ENCODE peak calls at places on chromosome 5, in ten cellular contexts. Y is CD8-positive, alpha-beta T cell; O is SK-N-SH; F is BE2C; P is WTC11; T is lower lobe of right lung; M is uterus; Q is GM23338; H is Caco-2; C is mucosa of descending colon. I is an unnamed sample.

GRCh38 chr5:37272564-37272963 is 23.4 kb upstream of the CPLANE1 start:
- DNase-seq in M (no peak), T (peak; percentile 76), Q (peak; percentile 51), P (peak; percentile 17), O (no peak), C (peak; percentile 6), H (peak; percentile 86), Y (no peak), F (no peak), I (no peak)

GRCh38 chr5:157350939-157351338 is 85.0 kb downstream of the CYFIP2 start:
- DNase-seq in H (no peak), P (no peak), C (no peak), Q (no peak), F (no peak), M (no peak), T (no peak), O (no peak), Y (no peak), I (no peak)

GRCh38 chr5:143207563-143208364 is 195.7 kb downstream of the NR3C1 start:
- DNase-seq in P (no peak), O (no peak), Y (no peak), H (no peak), Q (no peak), T (no peak), C (no peak), F (no peak), M (no peak), I (no peak)

GRCh38 chr5:180323929-180324632 is 29.1 kb downstream of the GFPT2 start:
- DNase-seq in T (no peak), H (no peak), O (no peak), Q (no peak), M (no peak), F (no peak), Y (no peak), C (no peak), P (no peak), I (no peak)

GRCh38 chr5:121164632-121165031 is 687.0 kb upstream of the FTMT start:
- DNase-seq in M (no peak), Q (no peak), F (peak; percentile 46), P (no peak), Y (no peak), H (no peak), T (no peak), O (no peak), C (no peak), I (no peak)

GRCh38 chr5:18772475-18772874 is 1138.2 kb downstream of the TAF11L14 start:
- DNase-seq in Y (no peak), T (no peak), Q (peak; percentile 58), H (no peak), M (no peak), O (no peak), P (no peak), F (peak; percentile 18), C (no peak), I (no peak)

GRCh38 chr5:125549322-125549871 is 803.0 kb upstream of the ZNF608 start:
- DNase-seq in H (no peak), M (no peak), O (peak; percentile 45), Q (peak; percentile 3), C (peak; percentile 21), F (peak; percentile 44), Y (no peak), P (no peak), T (no peak), I (peak; percentile 18)

GRCh38 chr5:151550146-151550545 is 41.0 kb downstream of the FAT2 start:
- DNase-seq in O (no peak), T (no peak), H (no peak), P (no peak), F (no peak), M (no peak), C (no peak), Y (no peak), Q (no peak), I (no peak)

GRCh38 chr5:138037907-138038633 is 5.2 kb upstream of the FAM13B start:
- DNase-seq in O (no peak), M (no peak), F (no peak), T (no peak), P (no peak), H (no peak), Q (no peak), C (no peak), Y (no peak), I (no peak)

GRCh38 chr5:138037271-138037670 is 4.4 kb upstream of the FAM13B start:
- DNase-seq in H (no peak), P (no peak), T (no peak), Y (no peak), Q (no peak), C (no peak), O (no peak), F (no peak), M (no peak), I (no peak)

GRCh38 chr5:138033916-138034315 is 1.0 kb upstream of the FAM13B start:
- DNase-seq in P (no peak), Q (no peak), C (no peak), T (no peak), M (no peak), H (no peak), Y (no peak), F (no peak), O (no peak), I (no peak)

GRCh38 chr5:138033275-138033808 is 463 bp upstream of the FAM13B start:
- DNase-seq in Y (peak; percentile 47), O (no peak), T (no peak), C (no peak), Q (peak; percentile 87), M (no peak), F (no peak), P (no peak), H (no peak), I (no peak)

GRCh38 chr5:138035605-138036537 is 3.0 kb upstream of the FAM13B start:
- DNase-seq in O (peak; percentile 75), M (peak; percentile 38), F (peak; percentile 78), H (peak; percentile 84), Q (peak; percentile 96), Y (peak; percentile 69), C (peak; percentile 77), T (no peak), P (peak; percentile 62), I (peak; percentile 61)
- TF ChIP-seq CTCF in O (peak; percentile 93), M (peak; percentile 87), F (peak; percentile 97), H (peak; percentile 89), Q (peak; percentile 94), Y (peak; percentile 99), C (peak; percentile 63), T (peak; percentile 77), P (peak; percentile 59), I (peak; percentile 86)

DNA sequence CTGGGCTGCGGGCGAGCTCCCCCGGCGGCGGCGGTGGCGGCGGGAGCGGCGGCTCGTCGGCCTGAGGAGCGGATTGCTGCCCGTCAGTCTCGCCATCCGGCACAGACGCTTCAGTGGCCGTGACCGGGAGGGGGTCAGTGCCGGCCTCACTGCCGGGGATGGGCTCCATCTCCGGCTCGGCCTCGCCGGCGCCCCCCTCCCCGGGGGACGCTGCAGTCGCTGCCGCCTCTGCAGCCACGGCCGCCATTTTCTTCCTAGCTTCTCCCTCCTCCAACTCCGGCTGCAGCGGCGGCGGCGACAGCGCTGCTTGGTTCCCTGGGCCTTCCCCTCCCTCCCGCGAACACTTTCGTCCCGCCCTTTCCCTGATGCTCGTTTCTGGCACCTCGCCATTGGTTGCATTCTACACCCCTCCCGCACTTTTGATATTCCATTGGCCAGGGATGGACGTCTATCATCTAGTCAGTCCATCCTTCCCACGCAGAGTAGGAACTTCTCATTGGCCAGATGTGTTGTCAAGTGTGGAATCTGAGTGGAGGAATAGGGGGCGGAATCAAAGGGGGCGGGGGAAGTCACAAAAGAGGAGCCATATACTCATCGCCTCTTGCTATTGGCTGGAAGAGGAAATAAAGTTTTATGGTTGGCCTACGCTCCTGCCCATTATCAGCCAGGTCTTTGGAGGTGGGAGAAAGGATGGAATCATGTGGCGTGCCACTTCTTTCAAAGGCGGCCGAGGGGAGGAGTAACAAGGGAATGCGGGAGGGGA is at the start of gene PWWP2A:
- DNase-seq in Q (peak; percentile 100), P (peak; percentile 97), M (peak; percentile 98), O (peak; percentile 94), Y (peak; percentile 98), T (peak; percentile 97), H (peak; percentile 99), C (peak; percentile 99), F (peak; percentile 99), I (peak; percentile 90)
- TF ChIP-seq CTCF in Q (no peak), P (no peak), M (no peak), O (peak; percentile 32), Y (no peak), T (no peak), H (peak; percentile 9), C (no peak), F (peak; percentile 5), I (peak; percentile 39)

GRCh38 chr5:27125856-27126255 is 87.5 kb upstream of the CDH9 start:
- DNase-seq in Y (no peak), C (no peak), M (no peak), P (no peak), F (no peak), T (no peak), O (no peak), H (no peak), Q (no peak), I (no peak)

GRCh38 chr5:27129926-27130325 is 91.5 kb upstream of the CDH9 start:
- DNase-seq in M (no peak), F (no peak), H (no peak), P (no peak), T (no peak), O (no peak), C (no peak), Y (no peak), Q (no peak), I (no peak)

GRCh38 chr5:27130587-27130986 is 92.2 kb upstream of the CDH9 start:
- DNase-seq in Q (no peak), F (no peak), C (no peak), H (no peak), O (no peak), M (no peak), Y (no peak), P (no peak), T (no peak), I (no peak)

GRCh38 chr5:27124590-27124989 is 86.2 kb upstream of the CDH9 start:
- DNase-seq in Q (peak; percentile 69), O (peak; percentile 45), M (no peak), H (no peak), Y (no peak), C (no peak), F (peak; percentile 53), T (no peak), P (no peak), I (peak; percentile 25)
- TF ChIP-seq CTCF in Q (peak; percentile 50), O (peak; percentile 67), M (no peak), H (peak; percentile 28), Y (no peak), C (no peak), F (peak; percentile 75), T (no peak), P (no peak), I (peak; percentile 69)

GRCh38 chr5:82594097-82594496 is 315.9 kb upstream of the RPS23 start:
- DNase-seq in H (no peak), T (no peak), M (no peak), P (no peak), C (no peak), F (no peak), Y (no peak), Q (no peak), O (no peak), I (no peak)

GRCh38 chr5:82599030-82599429 is 320.9 kb upstream of the RPS23 start:
- DNase-seq in Y (no peak), H (no peak), F (no peak), T (no peak), M (no peak), O (no peak), Q (no peak), C (no peak), P (no peak), I (no peak)

GRCh38 chr5:82599692-82600091 is 321.5 kb upstream of the RPS23 start:
- DNase-seq in O (no peak), C (no peak), T (no peak), M (no peak), H (no peak), Q (no peak), F (no peak), P (no peak), Y (no peak), I (no peak)

GRCh38 chr5:82595083-82595482 is 316.9 kb upstream of the RPS23 start:
- DNase-seq in C (peak; percentile 65), O (no peak), Y (no peak), H (peak; percentile 61), F (no peak), P (no peak), M (no peak), T (no peak), Q (peak; percentile 46), I (no peak)

GRCh38 chr5:82597437-82597836 is 319.3 kb upstream of the RPS23 start:
- DNase-seq in O (no peak), Y (no peak), Q (peak; percentile 67), M (no peak), P (peak; percentile 23), H (no peak), T (no peak), C (no peak), F (no peak), I (no peak)
- TF ChIP-seq CTCF in O (no peak), Y (no peak), Q (peak; percentile 79), M (no peak), P (peak; percentile 39), H (no peak), T (no peak), C (no peak), F (peak; percentile 55), I (peak; percentile 24)

I was measured in neural crest cell.